ENCODE peak calls at places on chromosomes 1 and 21, in five cellular contexts. Y, X, S, I and T are unnamed samples. For H3K4me1 and H3K27me3, the result is how much of the 10 kb centered on the place peaks cover.

GRCh38 chr1:177514207-177514606 is 343.4 kb downstream of the BRINP2 start:
- DNase-seq in Y (no peak), S (no peak), X (no peak), I (no peak), T (no peak)

GRCh38 chr1:227749916-227750710 is 14.9 kb downstream of the SNAP47 start:
- DNase-seq in X (no peak), I (peak), S (peak), Y (no peak), T (no peak)

GRCh38 chr1:155175927-155176371 is 2.3 kb downstream of the TRIM46 start:
- DNase-seq in S (peak), I (peak), X (no peak), Y (peak), T (no peak)

GRCh38 chr1:216742625-216743024 is 19.4 kb upstream of the ESRRG start:
- DNase-seq in Y (no peak), X (no peak), I (no peak), S (no peak), T (no peak)

GRCh38 chr1:202571719-202572339 is 138.4 kb downstream of the SYT2 start:
- DNase-seq in Y (no peak), X (no peak), S (no peak), I (no peak), T (peak)

GRCh38 chr1:1034438-1034759 is 14.5 kb downstream of the AGRN start:
- DNase-seq in S (no peak), Y (no peak), I (no peak), X (no peak), T (no peak)

GRCh38 chr1:226410958-226411357 is 3.1 kb upstream of the PARP1 start:
- DNase-seq in S (no peak), X (no peak), Y (no peak), I (no peak), T (no peak)

GRCh38 chr1:66046415-66046814 is 253.7 kb downstream of the PDE4B start:
- DNase-seq in S (no peak), I (no peak), Y (no peak), X (no peak), T (no peak)

GRCh38 chr1:243294723-243295121 is 38.9 kb downstream of the SDCCAG8 start:
- DNase-seq in S (no peak), Y (no peak), X (no peak), I (no peak), T (no peak)

GRCh38 chr1:161119017-161119378 is 1.1 kb downstream of the NIT1 start:
- DNase-seq in Y (peak), I (no peak), S (no peak), X (no peak), T (no peak)

GRCh38 chr1:201015551-201016091 is 7.9 kb downstream of the KIF21B start:
- DNase-seq in S (no peak), I (no peak), X (no peak), Y (no peak), T (no peak)

GRCh38 chr1:201013031-201013485 is 10.5 kb downstream of the KIF21B start:
- DNase-seq in S (no peak), X (peak), I (peak), Y (peak), T (no peak)

GRCh38 chr1:201016211-201016651 is 7.3 kb downstream of the KIF21B start:
- DNase-seq in X (no peak), Y (peak), I (peak), S (peak), T (peak)

GRCh38 chr1:201013991-201014815 is 9.3 kb downstream of the KIF21B start:
- DNase-seq in X (no peak), I (peak), Y (no peak), S (no peak), T (no peak)

DNA sequence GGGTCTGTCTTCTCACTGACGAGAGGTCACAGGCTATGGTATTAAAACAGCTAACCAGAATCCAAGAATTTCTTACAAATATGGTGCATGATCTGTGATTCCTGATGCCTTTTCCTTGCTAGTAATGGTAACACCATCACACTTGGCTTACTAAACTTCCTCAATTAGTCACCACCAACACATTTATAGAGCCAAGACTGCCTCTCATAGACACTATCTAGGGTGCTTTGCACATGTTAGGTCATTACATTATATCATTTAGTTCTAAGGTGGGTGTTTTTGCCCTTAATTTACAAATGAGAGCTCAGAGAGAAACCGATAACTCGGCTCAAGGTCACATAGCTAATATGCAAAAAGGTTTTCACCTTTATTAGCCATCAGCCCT is 8.7 kb downstream of the KIF21B start:
- DNase-seq in X (no peak), Y (no peak), S (no peak), I (no peak), T (no peak)
- H3K4me1 ChIP-seq in X (half or more), Y (half or more), S (under half), I (half or more), T (under half)

GRCh38 chr1:32811265-32811664 is 5.9 kb downstream of the YARS1 start:
- DNase-seq in Y (no peak), I (no peak), X (no peak), S (no peak), T (no peak)

GRCh38 chr1:32806910-32807523 is 10.1 kb downstream of the YARS1 start:
- DNase-seq in Y (no peak), X (no peak), I (no peak), S (no peak), T (no peak)

GRCh38 chr1:32806315-32806714 is 10.8 kb downstream of the YARS1 start:
- DNase-seq in Y (no peak), S (no peak), X (peak), I (peak), T (no peak)

GRCh38 chr1:32810358-32810757 is 6.8 kb downstream of the YARS1 start:
- DNase-seq in X (no peak), S (no peak), Y (no peak), I (no peak), T (no peak)

GRCh38 chr1:32808580-32808979 is 8.6 kb downstream of the YARS1 start:
- DNase-seq in I (no peak), S (no peak), Y (no peak), X (no peak), T (no peak)
- H3K27me3 ChIP-seq in I (under half), S (under half), Y (under half), X (under half), T (under half)

DNA sequence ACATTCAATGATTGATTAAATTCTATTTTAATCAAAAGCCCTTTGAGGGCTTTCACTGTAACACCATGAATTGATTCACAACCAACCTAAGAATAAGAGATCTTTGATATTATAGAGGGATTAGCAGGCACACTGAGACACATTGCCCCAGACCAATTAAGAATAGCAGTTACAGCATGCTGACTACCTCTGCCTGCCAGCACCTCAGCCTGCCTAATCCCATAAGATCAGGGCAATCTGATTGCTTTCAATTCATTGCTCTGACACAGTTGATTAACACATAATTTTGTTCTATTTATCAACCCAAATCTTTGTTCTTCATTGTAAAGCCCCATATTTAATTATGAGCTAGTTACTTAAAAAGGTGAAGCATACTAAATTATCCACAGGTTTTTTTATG is 548.8 kb upstream of the ZP4 start:
- DNase-seq in X (no peak), S (no peak), I (no peak), Y (no peak), T (no peak)
- H3K4me1 ChIP-seq in X (under half), S (under half), I (under half), Y (under half), T (under half)

DNA sequence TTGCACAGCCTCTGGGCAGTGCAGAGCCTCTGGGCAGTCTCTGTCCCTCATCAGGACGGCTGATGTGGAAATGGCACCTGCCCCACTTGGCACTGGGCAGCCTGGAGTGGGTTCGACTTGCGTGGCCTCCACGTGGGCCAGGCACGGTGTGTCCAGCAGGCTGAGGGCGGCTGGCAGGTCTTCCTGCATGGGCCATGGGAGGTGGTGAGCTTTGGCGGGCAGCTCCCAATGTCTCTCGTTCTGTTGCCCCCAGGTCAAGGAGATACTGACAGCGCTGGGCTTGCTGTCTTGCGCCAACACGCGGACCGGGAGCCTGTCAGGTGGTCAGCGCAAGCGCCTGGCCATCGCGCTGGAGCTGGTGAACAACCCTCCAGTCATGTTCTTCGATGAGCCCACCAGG is 33.2 kb downstream of the TFF3 start:
- DNase-seq in S (no peak), I (peak), X (no peak), Y (no peak), T (no peak)
- H3K27me3 ChIP-seq in S (under half), I (under half), X (under half), Y (under half), T (under half)

GRCh38 chr1:25806418-25806817 is 6.4 kb downstream of the SELENON start:
- DNase-seq in Y (no peak), S (peak), I (no peak), X (no peak), T (no peak)
- H3K4me1 ChIP-seq in Y (under half), S (under half), I (half or more), X (half or more), T (under half)

GRCh38 chr1:29481031-29481430 is 244.7 kb downstream of the PTPRU start:
- DNase-seq in I (no peak), Y (no peak), S (no peak), X (no peak), T (no peak)
- H3K27me3 ChIP-seq in I (under half), Y (under half), S (under half), X (under half), T (under half)